ENCODE peak calls at places on chromosomes 11 and 22, in seven cellular contexts. One of them, this sample, is unnamed.
A peak's percentile ranks its signal among the peaks of the same experiment; 100 is the strongest.

GRCh38 chr11:72951815-72952340 is 137.7 kb downstream of the ATG16L2 start:
- DNase-seq in HCT116: no peak
- DNase-seq in M059J: no peak
- DNase-seq in T-helper 9 cell: no peak
- DNase-seq in RWPE1: no peak
- DNase-seq in NCI-H1092 treated with DMSO at 0.1 percent for 48 hours: no peak
- DNase-seq in left kidney: no peak
- DNase-seq in this sample: no peak

GRCh38 chr11:17208257-17208999 is 642 bp upstream of the PIK3C2A start:
- DNase-seq in left kidney: peak; percentile 95
- DNase-seq in T-helper 9 cell: peak; percentile 14
- DNase-seq in RWPE1: peak; percentile 89
- DNase-seq in M059J: peak; percentile 87
- DNase-seq in NCI-H1092 treated with DMSO at 0.1 percent for 48 hours: peak; percentile 85
- DNase-seq in HCT116: peak; percentile 82
- DNase-seq in this sample: peak; percentile 63

GRCh38 chr22:36306227-36306626 is 53.3 kb downstream of the APOL1 start:
- DNase-seq in HCT116: no peak
- DNase-seq in RWPE1: no peak
- DNase-seq in left kidney: no peak
- DNase-seq in T-helper 9 cell: no peak
- DNase-seq in NCI-H1092 treated with DMSO at 0.1 percent for 48 hours: no peak
- DNase-seq in M059J: no peak
- DNase-seq in this sample: no peak

GRCh38 chr11:2807276-2807681 is 78.3 kb downstream of the CDKN1C start:
- DNase-seq in M059J: no peak
- DNase-seq in NCI-H1092 treated with DMSO at 0.1 percent for 48 hours: peak; percentile 32
- DNase-seq in left kidney: peak; percentile 67
- DNase-seq in HCT116: no peak
- DNase-seq in RWPE1: no peak
- DNase-seq in T-helper 9 cell: no peak
- DNase-seq in this sample: no peak

GRCh38 chr11:74493816-74494630 is 499 bp upstream of the LIPT2 start:
- DNase-seq in RWPE1: peak; percentile 66
- DNase-seq in NCI-H1092 treated with DMSO at 0.1 percent for 48 hours: no peak
- DNase-seq in T-helper 9 cell: no peak
- DNase-seq in HCT116: peak; percentile 22
- DNase-seq in M059J: peak; percentile 93
- DNase-seq in left kidney: no peak
- DNase-seq in this sample: no peak

GRCh38 chr22:45216133-45217003 is 24.3 kb downstream of the KIAA0930 start:
- DNase-seq in RWPE1: no peak
- DNase-seq in NCI-H1092 treated with DMSO at 0.1 percent for 48 hours: no peak
- DNase-seq in left kidney: peak; percentile 83
- DNase-seq in HCT116: no peak
- DNase-seq in T-helper 9 cell: no peak
- DNase-seq in M059J: no peak
- DNase-seq in this sample: peak; percentile 23

GRCh38 chr11:1259076-1259461 is 36.2 kb downstream of the MUC5B start:
- DNase-seq in HCT116: no peak
- DNase-seq in left kidney: no peak
- DNase-seq in RWPE1: no peak
- DNase-seq in T-helper 9 cell: no peak
- DNase-seq in M059J: no peak
- DNase-seq in NCI-H1092 treated with DMSO at 0.1 percent for 48 hours: no peak
- DNase-seq in this sample: no peak

GRCh38 chr11:15941206-15941770 is 415.1 kb downstream of the SOX6 start:
- DNase-seq in RWPE1: peak; percentile 44
- DNase-seq in left kidney: peak; percentile 80
- DNase-seq in M059J: no peak
- DNase-seq in HCT116: no peak
- DNase-seq in NCI-H1092 treated with DMSO at 0.1 percent for 48 hours: no peak
- DNase-seq in T-helper 9 cell: no peak
- DNase-seq in this sample: no peak

GRCh38 chr11:117772360-117772759 is 24.7 kb downstream of the DSCAML1 start:
- DNase-seq in RWPE1: no peak
- DNase-seq in left kidney: no peak
- DNase-seq in NCI-H1092 treated with DMSO at 0.1 percent for 48 hours: no peak
- DNase-seq in HCT116: no peak
- DNase-seq in T-helper 9 cell: no peak
- DNase-seq in M059J: no peak
- DNase-seq in this sample: no peak

GRCh38 chr11:9017773-9018172 is 14.0 kb upstream of the NRIP3 start:
- DNase-seq in HCT116: no peak
- DNase-seq in T-helper 9 cell: no peak
- DNase-seq in RWPE1: no peak
- DNase-seq in left kidney: no peak
- DNase-seq in NCI-H1092 treated with DMSO at 0.1 percent for 48 hours: no peak
- DNase-seq in M059J: no peak
- DNase-seq in this sample: no peak

GRCh38 chr11:102513869-102514268 is 16.7 kb downstream of the MMP7 start:
- DNase-seq in T-helper 9 cell: no peak
- DNase-seq in HCT116: no peak
- DNase-seq in left kidney: no peak
- DNase-seq in NCI-H1092 treated with DMSO at 0.1 percent for 48 hours: no peak
- DNase-seq in RWPE1: no peak
- DNase-seq in M059J: peak; percentile 45
- DNase-seq in this sample: no peak

GRCh38 chr11:123580557-123581275 is 73.7 kb downstream of the SCN3B start:
- DNase-seq in T-helper 9 cell: peak; percentile 48
- DNase-seq in HCT116: peak; percentile 41
- DNase-seq in NCI-H1092 treated with DMSO at 0.1 percent for 48 hours: peak; percentile 78
- DNase-seq in RWPE1: peak; percentile 75
- DNase-seq in M059J: no peak
- DNase-seq in left kidney: peak; percentile 84
- DNase-seq in this sample: peak; percentile 38

GRCh38 chr22:23034621-23035556 is 35.4 kb upstream of the GNAZ start:
- DNase-seq in M059J: no peak
- DNase-seq in T-helper 9 cell: no peak
- DNase-seq in NCI-H1092 treated with DMSO at 0.1 percent for 48 hours: no peak
- DNase-seq in HCT116: no peak
- DNase-seq in left kidney: no peak
- DNase-seq in RWPE1: no peak
- DNase-seq in this sample: no peak

GRCh38 chr11:79081441-79082124 is 359.2 kb downstream of the TENM4 start:
- DNase-seq in M059J: no peak
- DNase-seq in NCI-H1092 treated with DMSO at 0.1 percent for 48 hours: no peak
- DNase-seq in HCT116: no peak
- DNase-seq in left kidney: no peak
- DNase-seq in T-helper 9 cell: no peak
- DNase-seq in RWPE1: no peak
- DNase-seq in this sample: no peak

GRCh38 chr11:113163291-113164030 is 150.9 kb upstream of the TTC12 start:
- DNase-seq in HCT116: no peak
- DNase-seq in T-helper 9 cell: no peak
- DNase-seq in M059J: peak; percentile 2
- DNase-seq in left kidney: peak; percentile 43
- DNase-seq in NCI-H1092 treated with DMSO at 0.1 percent for 48 hours: no peak
- DNase-seq in RWPE1: no peak
- DNase-seq in this sample: no peak

GRCh38 chr11:63845305-63845704 is 6.4 kb downstream of the MARK2 start:
- DNase-seq in NCI-H1092 treated with DMSO at 0.1 percent for 48 hours: no peak
- DNase-seq in left kidney: no peak
- DNase-seq in RWPE1: peak; percentile 36
- DNase-seq in HCT116: no peak
- DNase-seq in M059J: peak; percentile 73
- DNase-seq in T-helper 9 cell: no peak
- DNase-seq in this sample: no peak

GRCh38 chr11:35842958-35843357 is 100.9 kb upstream of the LDLRAD3 start:
- DNase-seq in M059J: no peak
- DNase-seq in NCI-H1092 treated with DMSO at 0.1 percent for 48 hours: no peak
- DNase-seq in left kidney: no peak
- DNase-seq in RWPE1: no peak
- DNase-seq in T-helper 9 cell: no peak
- DNase-seq in HCT116: no peak
- DNase-seq in this sample: no peak

GRCh38 chr22:49657275-49657973 is 170.2 kb downstream of the BRD1 start:
- DNase-seq in left kidney: no peak
- DNase-seq in NCI-H1092 treated with DMSO at 0.1 percent for 48 hours: no peak
- DNase-seq in HCT116: peak; percentile 71
- DNase-seq in T-helper 9 cell: peak; percentile 40
- DNase-seq in M059J: no peak
- DNase-seq in RWPE1: no peak
- DNase-seq in this sample: no peak

GRCh38 chr11:107591098-107591445 is at the start of gene ELMOD1:
- DNase-seq in left kidney: peak; percentile 86
- DNase-seq in M059J: peak; percentile 46
- DNase-seq in RWPE1: peak; percentile 59
- DNase-seq in HCT116: no peak
- DNase-seq in NCI-H1092 treated with DMSO at 0.1 percent for 48 hours: peak; percentile 18
- DNase-seq in T-helper 9 cell: peak; percentile 17
- DNase-seq in this sample: no peak

GRCh38 chr22:30187726-30188407 is 58.7 kb downstream of the LIF start:
- DNase-seq in T-helper 9 cell: no peak
- DNase-seq in left kidney: no peak
- DNase-seq in M059J: peak; percentile 51
- DNase-seq in HCT116: no peak
- DNase-seq in RWPE1: no peak
- DNase-seq in NCI-H1092 treated with DMSO at 0.1 percent for 48 hours: no peak
- DNase-seq in this sample: no peak